ENCODE peak calls at places on chromosome 5, in five cellular contexts. Y is Calu3, W is amniotic stem cell, T is HuH-7, N is breast epithelium. I is an unnamed sample.

GRCh38 chr5:56561-57290 is 35.2 kb upstream of the PLEKHG4B start:
- DNase-seq in Y (no peak), W (no peak), T (no peak), N (no peak), I (no peak)

GRCh38 chr5:52119768-52120167 is 667.9 kb upstream of the ITGA1 start:
- DNase-seq in Y (no peak), W (no peak), T (no peak), N (no peak), I (no peak)

GRCh38 chr5:443239-444151 is 519 bp downstream of the EXOC3 start:
- DNase-seq in Y (peak), W (no peak), T (peak), N (no peak), I (peak)

GRCh38 chr5:178207183-178207916 is 3.0 kb downstream of the HNRNPAB start:
- DNase-seq in Y (peak), W (no peak), T (no peak), N (peak), I (peak)

GRCh38 chr5:144033481-144033880 is 137.0 kb downstream of the YIPF5 start:
- DNase-seq in Y (no peak), W (no peak), T (no peak), N (no peak), I (no peak)

GRCh38 chr5:160463227-160463626 is 41.6 kb downstream of the PTTG1 start:
- DNase-seq in Y (no peak), W (no peak), T (no peak), N (no peak), I (no peak)

GRCh38 chr5:107941036-107941435 is 270.3 kb upstream of the EFNA5 start:
- DNase-seq in Y (no peak), W (no peak), T (no peak), N (no peak), I (no peak)

GRCh38 chr5:142426129-142426641 is 101.4 kb upstream of the SPRY4 start:
- DNase-seq in Y (no peak), W (no peak), T (no peak), N (peak), I (no peak)

GRCh38 chr5:151700816-151701215 is 14.1 kb upstream of the SPARC start:
- DNase-seq in Y (no peak), W (no peak), T (no peak), N (no peak), I (no peak)

GRCh38 chr5:142874537-142874936 is 104.4 kb downstream of the ARHGAP26 start:
- DNase-seq in Y (peak), W (no peak), T (peak), N (peak), I (peak)

GRCh38 chr5:124724357-124725039 is 21.9 kb downstream of the ZNF608 start:
- DNase-seq in Y (no peak), W (no peak), T (no peak), N (no peak), I (no peak)

GRCh38 chr5:180785151-180785781 is 17.3 kb downstream of the MGAT1 start:
- DNase-seq in Y (no peak), W (peak), T (no peak), N (no peak), I (no peak)

GRCh38 chr5:168647083-168647482 is 67.9 kb upstream of the PANK3 start:
- DNase-seq in Y (peak), W (no peak), T (no peak), N (no peak), I (no peak)

GRCh38 chr5:125372694-125373621 is 626.5 kb upstream of the ZNF608 start:
- DNase-seq in Y (no peak), W (peak), T (no peak), N (no peak), I (no peak)

GRCh38 chr5:138051441-138052296 is 18.8 kb upstream of the FAM13B start:
- DNase-seq in Y (no peak), W (no peak), T (no peak), N (no peak), I (no peak)

GRCh38 chr5:15261279-15261668 is 238.7 kb upstream of the FBXL7 start:
- DNase-seq in Y (no peak), W (no peak), T (no peak), N (no peak), I (no peak)

GRCh38 chr5:170520319-170520718 is 16.5 kb downstream of the KCNIP1 start:
- DNase-seq in Y (no peak), W (no peak), T (no peak), N (no peak), I (no peak)

GRCh38 chr5:179217356-179217755 is 127.9 kb downstream of the ADAMTS2 start:
- DNase-seq in Y (no peak), W (no peak), T (no peak), N (no peak), I (no peak)

GRCh38 chr5:150612405-150612804 is 28.1 kb upstream of the SYNPO start:
- DNase-seq in Y (no peak), W (no peak), T (no peak), N (no peak), I (no peak)

GRCh38 chr5:148826082-148826971 is at the start of gene ADRB2:
- DNase-seq in Y (peak), W (peak), T (peak), N (peak), I (peak)

GRCh38 chr5:157108961-157109360 is at the start of gene HAVCR2:
- DNase-seq in Y (no peak), W (no peak), T (no peak), N (no peak), I (no peak)

GRCh38 chr5:90968319-90968718 is 409.7 kb downstream of the ADGRV1 start:
- DNase-seq in Y (no peak), W (no peak), T (no peak), N (no peak), I (no peak)

GRCh38 chr5:122985006-122985700 is 51.4 kb downstream of the PPIC start:
- DNase-seq in Y (no peak), W (no peak), T (peak), N (no peak), I (no peak)

GRCh38 chr5:96404191-96404867 is 28.7 kb downstream of the PCSK1 start:
- DNase-seq in Y (no peak), W (no peak), T (no peak), N (no peak), I (no peak)

GRCh38 chr5:36442796-36443195 is 141.1 kb upstream of the RANBP3L start:
- DNase-seq in Y (peak), W (peak), T (no peak), N (no peak), I (no peak)

GRCh38 chr5:7385681-7386080 is 10.3 kb upstream of the ADCY2 start:
- DNase-seq in Y (no peak), W (no peak), T (no peak), N (no peak), I (no peak)

I was measured in suprapubic skin.